ENCODE peak calls at places on chromosomes 13 and 19, in six cellular contexts. Q is dorsolateral prefrontal cortex, E is SK-N-SH, A is GM23338, D is A549, I is heart left ventricle. J is an unnamed sample.

GRCh38 chr13:68234278-68234677 is 1004.1 kb upstream of the PCDH9 start:
- DNase-seq in E (peak), A (peak), I (no peak), Q (no peak), D (peak), J (no peak)

GRCh38 chr13:95403349-95404140 is 102.3 kb upstream of the ABCC4 start:
- DNase-seq in E (no peak), I (no peak), D (no peak), A (peak), Q (no peak), J (no peak)

GRCh38 chr13:38346764-38347163 is 2.9 kb upstream of the UFM1 start:
- DNase-seq in E (no peak), Q (no peak), I (no peak), A (peak), D (no peak), J (no peak)

GRCh38 chr13:25948910-25949309 is 102.9 kb downstream of the SHISA2 start:
- DNase-seq in E (no peak), A (no peak), Q (no peak), D (no peak), I (no peak), J (no peak)

GRCh38 chr19:35395762-35396199 is 24.9 kb downstream of the GPR42 start:
- DNase-seq in Q (no peak), A (no peak), E (peak), D (no peak), I (peak), J (no peak)

GRCh38 chr13:94305463-94305862 is 174.0 kb downstream of the DCT start:
- DNase-seq in Q (no peak), D (peak), E (no peak), I (no peak), A (no peak), J (no peak)

GRCh38 chr19:57800696-57801095 is 14.0 kb downstream of the ZNF552 start:
- DNase-seq in D (no peak), Q (no peak), I (no peak), A (peak), E (no peak), J (no peak)

GRCh38 chr19:7789447-7789846 is 26.4 kb downstream of the CLEC4M start:
- DNase-seq in D (no peak), Q (no peak), I (no peak), E (peak), A (peak), J (no peak)

GRCh38 chr13:94825507-94825906 is 113.2 kb upstream of the SOX21 start:
- DNase-seq in I (peak), E (peak), D (no peak), Q (no peak), A (peak), J (no peak)

GRCh38 chr13:101835920-101836319 is 383.4 kb downstream of the ITGBL1 start:
- DNase-seq in A (no peak), E (no peak), D (no peak), Q (no peak), I (no peak), J (no peak)

GRCh38 chr13:39603424-39603947 is 493 bp upstream of the LHFPL6 start:
- DNase-seq in Q (no peak), D (peak), E (peak), A (peak), I (peak), J (no peak)

GRCh38 chr19:53394522-53394973 is 401 bp upstream of the ZNF765 start:
- DNase-seq in Q (peak), E (peak), I (peak), D (no peak), A (peak), J (no peak)

GRCh38 chr19:48368942-48369341 is 4.8 kb downstream of the SYNGR4 start:
- DNase-seq in D (no peak), I (peak), E (no peak), Q (no peak), A (no peak), J (no peak)

GRCh38 chr13:113758651-113759524 is at the start of gene TMEM255B:
- DNase-seq in A (peak), Q (peak), I (peak), E (peak), D (peak), J (peak)

GRCh38 chr13:25836709-25837316 is 215.0 kb downstream of the SHISA2 start:
- DNase-seq in E (no peak), D (no peak), A (no peak), I (no peak), Q (no peak), J (no peak)

GRCh38 chr19:23241433-23241832 is 8.8 kb downstream of the ZNF724 start:
- DNase-seq in E (no peak), D (no peak), I (no peak), A (no peak), Q (no peak), J (no peak)

GRCh38 chr19:49799798-49800376 is 13.2 kb downstream of the FUZ start:
- DNase-seq in E (no peak), D (no peak), Q (no peak), A (peak), I (no peak), J (no peak)

GRCh38 chr13:87080100-87080779 is 590.9 kb upstream of the SLITRK5 start:
- DNase-seq in I (no peak), A (no peak), D (no peak), E (no peak), Q (no peak), J (no peak)

GRCh38 chr13:75480691-75481175 is 1.2 kb downstream of the TBC1D4 start:
- DNase-seq in A (peak), D (peak), I (peak), E (peak), Q (peak), J (peak)

GRCh38 chr13:114089751-114090400 is 42.5 kb downstream of the RASA3 start:
- DNase-seq in A (no peak), E (no peak), D (no peak), Q (no peak), I (no peak), J (no peak)

GRCh38 chr19:7550987-7551761 is 15.7 kb downstream of the PNPLA6 start:
- DNase-seq in A (peak), D (peak), E (peak), I (peak), Q (peak), J (peak)

GRCh38 chr13:60178327-60178726 is 14.6 kb upstream of the DIAPH3 start:
- DNase-seq in A (no peak), I (no peak), E (no peak), Q (no peak), D (no peak), J (no peak)

GRCh38 chr13:98650376-98651107 is 73.6 kb upstream of the STK24 start:
- DNase-seq in I (no peak), A (no peak), D (no peak), Q (no peak), E (no peak), J (no peak)

GRCh38 chr13:99086869-99087129 is 108.9 kb upstream of the DOCK9 start:
- DNase-seq in E (no peak), A (no peak), D (no peak), Q (no peak), I (no peak), J (no peak)

GRCh38 chr19:55657004-55657747 is 2.3 kb downstream of the U2AF2 start:
- DNase-seq in E (no peak), D (no peak), I (no peak), A (no peak), Q (no peak), J (no peak)

GRCh38 chr19:54411033-54411432 is 4.2 kb upstream of the TTYH1 start:
- DNase-seq in A (no peak), D (no peak), E (no peak), Q (no peak), I (no peak), J (no peak)
- TF ChIP-seq CTCF in A (no peak), D (no peak), E (no peak), Q (no peak), I (no peak), J (no peak)

GRCh38 chr13:31161583-31162150 is at the start of gene HSPH1:
- DNase-seq in E (peak), A (peak), I (peak), Q (peak), D (peak), J (peak)
- TF ChIP-seq CTCF in E (peak), A (no peak), I (peak), Q (no peak), D (no peak), J (peak)

GRCh38 chr13:54187461-54187860 is 1158.8 kb downstream of the OLFM4 start:
- DNase-seq in Q (no peak), E (no peak), D (no peak), I (no peak), A (no peak), J (no peak)

GRCh38 chr13:54184576-54184975 is 1156.0 kb downstream of the OLFM4 start:
- DNase-seq in I (no peak), A (no peak), E (no peak), D (no peak), Q (no peak), J (no peak)

GRCh38 chr13:54185101-54185500 is 1156.5 kb downstream of the OLFM4 start:
- DNase-seq in D (no peak), I (no peak), E (no peak), A (peak), Q (no peak), J (no peak)

GRCh38 chr13:54183728-54184127 is 1155.1 kb downstream of the OLFM4 start:
- DNase-seq in Q (no peak), E (no peak), I (no peak), A (peak), D (no peak), J (no peak)

DNA sequence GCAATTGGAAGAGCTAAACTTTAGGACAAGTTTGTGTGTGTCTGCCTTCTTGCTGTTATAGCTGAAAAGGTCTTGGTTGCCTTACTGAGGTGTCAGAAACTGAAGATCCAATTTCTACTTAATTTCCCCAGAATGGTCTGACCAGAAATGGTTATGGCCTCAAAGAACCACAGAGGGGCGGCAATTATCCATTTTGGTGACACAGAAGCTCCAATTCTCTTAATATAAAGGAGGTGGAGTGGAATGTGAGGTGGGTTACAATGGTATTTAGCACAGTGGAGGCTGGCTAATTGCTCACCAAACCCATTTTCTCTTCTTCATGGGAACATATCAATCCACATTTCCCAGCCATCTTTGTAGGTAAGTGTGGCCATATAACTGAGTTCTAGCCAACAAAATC is 1157.2 kb downstream of the OLFM4 start:
- DNase-seq in I (no peak), Q (no peak), A (peak), D (no peak), E (no peak), J (no peak)
- TF ChIP-seq CTCF in I (no peak), Q (no peak), A (peak), D (no peak), E (no peak), J (peak)

GRCh38 chr13:48431431-48431830 is 18.5 kb upstream of the LPAR6 start:
- DNase-seq in E (no peak), D (no peak), Q (no peak), A (no peak), I (no peak), J (no peak)

GRCh38 chr13:48437381-48437780 is 24.5 kb upstream of the LPAR6 start:
- DNase-seq in E (no peak), A (no peak), D (no peak), Q (no peak), I (peak), J (no peak)

GRCh38 chr13:48434203-48434602 is 21.3 kb upstream of the LPAR6 start:
- DNase-seq in Q (no peak), A (no peak), D (no peak), I (no peak), E (no peak), J (no peak)

GRCh38 chr13:48431987-48432615 is 19.2 kb upstream of the LPAR6 start:
- DNase-seq in Q (no peak), D (no peak), E (no peak), A (no peak), I (no peak), J (no peak)

DNA sequence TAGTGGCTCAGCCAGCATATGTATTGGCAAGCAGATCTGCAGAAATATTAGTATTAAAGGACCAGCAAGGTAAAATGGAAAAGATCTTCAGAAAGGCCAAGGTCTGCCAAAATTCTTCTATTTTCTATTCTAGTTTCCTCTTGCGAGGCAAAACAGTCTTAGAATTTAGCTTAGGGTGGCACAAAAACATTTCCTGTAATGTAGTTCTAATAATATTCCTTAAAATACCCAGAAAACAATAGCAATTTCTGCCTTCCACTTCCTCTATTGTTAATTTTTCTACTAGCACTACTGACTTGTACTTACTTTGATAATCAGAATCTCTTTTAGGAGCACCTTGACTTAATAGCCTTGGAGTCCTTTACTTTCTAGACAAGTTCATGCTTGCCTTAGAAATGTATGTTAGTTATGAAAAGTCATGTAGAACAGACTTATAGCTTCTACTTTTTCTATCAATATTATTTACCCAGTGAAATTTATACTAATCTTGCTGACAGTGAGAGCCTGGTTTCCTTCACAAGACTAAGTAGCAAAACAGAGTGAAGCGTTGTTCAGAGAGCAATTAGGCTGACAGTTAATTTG is 23.8 kb upstream of the LPAR6 start:
- DNase-seq in I (no peak), E (no peak), D (no peak), A (no peak), Q (no peak), J (no peak)
- TF ChIP-seq CTCF in I (no peak), E (no peak), D (no peak), A (no peak), Q (no peak), J (no peak)

GRCh38 chr13:91158015-91158390 is 189.5 kb upstream of the MIR17HG start:
- DNase-seq in Q (no peak), E (no peak), D (no peak), A (no peak), I (no peak), J (no peak)
- TF ChIP-seq CTCF in Q (no peak), E (peak), D (no peak), A (peak), I (peak), J (peak)

DNA sequence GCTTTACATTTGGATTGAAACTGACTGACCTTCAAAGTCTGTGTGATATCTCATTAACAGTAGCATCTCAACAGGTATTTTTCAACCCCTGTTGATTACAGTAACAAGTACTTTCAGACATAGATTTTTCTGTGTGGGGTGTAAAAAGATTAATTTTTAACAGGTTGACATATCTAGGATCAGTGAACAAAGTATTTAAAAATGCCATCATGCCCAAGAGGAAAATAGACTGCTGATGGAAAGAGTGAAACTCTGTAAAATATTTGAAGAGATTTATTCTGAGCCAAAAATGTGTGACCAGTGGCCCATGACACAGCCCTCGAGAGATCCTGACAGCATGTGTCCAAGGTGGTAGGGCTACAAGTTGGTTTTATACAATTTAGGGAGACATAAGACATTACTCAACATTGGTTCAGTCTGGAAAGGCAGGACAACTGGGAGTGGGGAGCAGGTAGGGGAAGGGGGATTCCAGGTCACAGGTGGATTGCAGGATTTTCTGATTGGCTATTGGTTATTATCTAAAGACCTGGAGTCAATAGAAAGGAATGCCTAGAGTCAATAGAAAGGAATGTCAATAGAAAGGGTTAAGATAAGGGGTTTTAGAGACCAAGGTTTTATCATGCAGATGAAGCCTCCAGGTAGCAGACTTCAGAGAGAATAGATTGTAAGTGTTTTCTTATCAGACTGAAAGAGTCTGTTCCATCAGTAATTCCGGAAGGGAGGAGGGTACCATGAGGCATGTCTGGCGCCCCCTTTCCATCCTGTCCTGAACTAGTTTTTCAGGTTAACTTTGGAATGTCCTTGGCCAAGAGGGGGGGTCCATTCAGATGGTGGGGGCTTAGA is 29.1 kb downstream of the TNFRSF19 start:
- DNase-seq in Q (no peak), A (peak), D (no peak), I (no peak), E (no peak), J (no peak)
- TF ChIP-seq CTCF in Q (no peak), A (peak), D (no peak), I (no peak), E (no peak), J (no peak)

DNA sequence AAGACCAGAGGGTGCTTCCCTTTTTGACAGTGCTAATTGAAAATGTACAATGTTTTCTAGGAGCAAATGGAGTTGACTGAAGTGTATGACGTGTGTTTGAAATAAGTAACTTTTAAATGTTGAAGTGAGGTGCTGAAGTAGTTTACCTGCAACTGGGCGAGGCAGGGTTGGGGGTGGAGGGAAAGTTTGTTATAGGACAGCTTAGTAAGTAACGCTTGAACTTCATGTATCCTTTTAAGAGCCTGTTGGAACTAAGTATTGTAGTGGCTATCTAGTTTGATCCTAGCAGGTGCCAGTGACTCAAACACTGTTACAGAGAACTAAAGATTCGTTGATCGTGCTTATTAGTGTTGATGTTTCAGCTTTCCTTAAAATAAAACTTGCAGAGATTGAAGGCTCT is 5.9 kb downstream of the SLAIN1 start:
- DNase-seq in I (no peak), E (no peak), D (no peak), A (no peak), Q (no peak), J (no peak)
- TF ChIP-seq CTCF in I (no peak), E (no peak), D (no peak), A (no peak), Q (no peak), J (no peak)

GRCh38 chr19:1513492-1514294 is 874 bp upstream of the ADAMTSL5 start:
- DNase-seq in D (peak), E (peak), I (peak), A (peak), Q (no peak), J (no peak)
- TF ChIP-seq CTCF in D (peak), E (peak), I (peak), A (peak), Q (peak), J (peak)

GRCh38 chr19:39845621-39846175 is 481 bp downstream of the FBL start:
- DNase-seq in E (peak), I (peak), A (peak), Q (no peak), D (no peak), J (no peak)
- TF ChIP-seq CTCF in E (peak), I (no peak), A (peak), Q (no peak), D (no peak), J (peak)

J was measured in type B pancreatic cell.